ENCODE peak calls at places on chromosomes 4 and X, in four cellular contexts. One of them, this sample, is unnamed.

GRCh38 chrX:147803948-147804347 is 107.8 kb upstream of the FMR1 start:
- DNase-seq in endothelial cell: peak; percentile 3
- DNase-seq in upper lobe of right lung: no peak
- DNase-seq in CD4-positive, alpha-beta T cell: no peak
- DNase-seq in this sample: no peak

GRCh38 chr4:41327770-41328169 is 71.0 kb downstream of the UCHL1 start:
- DNase-seq in endothelial cell: no peak
- DNase-seq in upper lobe of right lung: no peak
- DNase-seq in CD4-positive, alpha-beta T cell: no peak
- DNase-seq in this sample: no peak

GRCh38 chrX:38312436-38312835 is 14.9 kb downstream of the RPGR start:
- DNase-seq in endothelial cell: no peak
- DNase-seq in upper lobe of right lung: no peak
- DNase-seq in CD4-positive, alpha-beta T cell: no peak
- DNase-seq in this sample: no peak

GRCh38 chr4:128512161-128512560 is 224.5 kb upstream of the PGRMC2 start:
- DNase-seq in endothelial cell: no peak
- DNase-seq in upper lobe of right lung: no peak
- DNase-seq in CD4-positive, alpha-beta T cell: no peak
- DNase-seq in this sample: no peak

GRCh38 chr4:140156529-140157171 is 2.7 kb upstream of the MAML3 start:
- DNase-seq in endothelial cell: no peak
- DNase-seq in upper lobe of right lung: no peak
- DNase-seq in CD4-positive, alpha-beta T cell: no peak
- DNase-seq in this sample: no peak

GRCh38 chr4:85732124-85732523 is 257.2 kb downstream of the ARHGAP24 start:
- DNase-seq in endothelial cell: no peak
- DNase-seq in upper lobe of right lung: no peak
- DNase-seq in CD4-positive, alpha-beta T cell: no peak
- DNase-seq in this sample: no peak

GRCh38 chr4:26321326-26322276 is 787 bp downstream of the RBPJ start:
- DNase-seq in endothelial cell: peak; percentile 40
- DNase-seq in upper lobe of right lung: peak; percentile 73
- DNase-seq in CD4-positive, alpha-beta T cell: peak; percentile 24
- DNase-seq in this sample: peak; percentile 49

GRCh38 chr4:3792813-3793212 is 26.6 kb downstream of the ADRA2C start:
- DNase-seq in endothelial cell: peak; percentile 63
- DNase-seq in upper lobe of right lung: no peak
- DNase-seq in CD4-positive, alpha-beta T cell: no peak
- DNase-seq in this sample: no peak

GRCh38 chrX:131841496-131842410 is 181.3 kb upstream of the STK26 start:
- DNase-seq in endothelial cell: no peak
- DNase-seq in upper lobe of right lung: no peak
- DNase-seq in CD4-positive, alpha-beta T cell: peak; percentile 2
- DNase-seq in this sample: peak; percentile 54

GRCh38 chr4:124053872-124054538 is 657.4 kb downstream of the SPRY1 start:
- DNase-seq in endothelial cell: no peak
- DNase-seq in upper lobe of right lung: no peak
- DNase-seq in CD4-positive, alpha-beta T cell: no peak
- DNase-seq in this sample: no peak

GRCh38 chrX:140274761-140275525 is 229.9 kb downstream of the SOX3 start:
- DNase-seq in endothelial cell: no peak
- DNase-seq in upper lobe of right lung: no peak
- DNase-seq in CD4-positive, alpha-beta T cell: no peak
- DNase-seq in this sample: no peak

GRCh38 chr4:185352741-185353140 is 43.0 kb downstream of the LRP2BP start:
- DNase-seq in endothelial cell: no peak
- DNase-seq in upper lobe of right lung: no peak
- DNase-seq in CD4-positive, alpha-beta T cell: no peak
- DNase-seq in this sample: no peak

GRCh38 chrX:72621619-72622485 is 49.2 kb upstream of the HDAC8 start:
- DNase-seq in endothelial cell: no peak
- DNase-seq in upper lobe of right lung: no peak
- DNase-seq in CD4-positive, alpha-beta T cell: no peak
- DNase-seq in this sample: no peak

GRCh38 chr4:93658443-93658842 is 170.1 kb upstream of the ATOH1 start:
- DNase-seq in endothelial cell: no peak
- DNase-seq in upper lobe of right lung: no peak
- DNase-seq in CD4-positive, alpha-beta T cell: no peak
- DNase-seq in this sample: no peak

GRCh38 chr4:154009191-154009590 is 220.3 kb upstream of the SFRP2 start:
- DNase-seq in endothelial cell: no peak
- DNase-seq in upper lobe of right lung: no peak
- DNase-seq in CD4-positive, alpha-beta T cell: no peak
- DNase-seq in this sample: no peak

GRCh38 chrX:49040376-49040955 is 2.7 kb downstream of the TFE3 start:
- DNase-seq in endothelial cell: no peak
- DNase-seq in upper lobe of right lung: no peak
- DNase-seq in CD4-positive, alpha-beta T cell: no peak
- DNase-seq in this sample: no peak

GRCh38 chrX:121236040-121236439 is 188.6 kb downstream of the GLUD2 start:
- DNase-seq in endothelial cell: no peak
- DNase-seq in upper lobe of right lung: no peak
- DNase-seq in CD4-positive, alpha-beta T cell: no peak
- DNase-seq in this sample: no peak

GRCh38 chr4:59314637-59315036 is 1885.5 kb upstream of the ADGRL3 start:
- DNase-seq in endothelial cell: no peak
- DNase-seq in upper lobe of right lung: no peak
- DNase-seq in CD4-positive, alpha-beta T cell: no peak
- DNase-seq in this sample: no peak

GRCh38 chrX:18368402-18368801 is 13.9 kb upstream of the SCML2 start:
- DNase-seq in endothelial cell: no peak
- DNase-seq in upper lobe of right lung: no peak
- DNase-seq in CD4-positive, alpha-beta T cell: no peak
- DNase-seq in this sample: no peak

GRCh38 chr4:146212781-146213180 is 1.6 kb upstream of the REELD1 start:
- DNase-seq in endothelial cell: no peak
- DNase-seq in upper lobe of right lung: no peak
- DNase-seq in CD4-positive, alpha-beta T cell: no peak
- DNase-seq in this sample: no peak

GRCh38 chrX:152810403-152810802 is 20.2 kb downstream of the CETN2 start:
- DNase-seq in endothelial cell: no peak
- DNase-seq in upper lobe of right lung: no peak
- DNase-seq in CD4-positive, alpha-beta T cell: no peak
- DNase-seq in this sample: no peak

GRCh38 chrX:46589977-46590723 is 16.6 kb downstream of the CHST7 start:
- DNase-seq in endothelial cell: no peak
- DNase-seq in upper lobe of right lung: no peak
- DNase-seq in CD4-positive, alpha-beta T cell: no peak
- DNase-seq in this sample: no peak

GRCh38 chrX:1041051-1041450 is 171.4 kb downstream of the CRLF2 start:
- DNase-seq in endothelial cell: no peak
- DNase-seq in upper lobe of right lung: peak; percentile 56
- DNase-seq in CD4-positive, alpha-beta T cell: no peak
- DNase-seq in this sample: no peak

GRCh38 chr4:113781439-113782040 is 20.0 kb upstream of the CAMK2D start:
- DNase-seq in endothelial cell: no peak
- DNase-seq in upper lobe of right lung: no peak
- DNase-seq in CD4-positive, alpha-beta T cell: no peak
- DNase-seq in this sample: no peak

DNA sequence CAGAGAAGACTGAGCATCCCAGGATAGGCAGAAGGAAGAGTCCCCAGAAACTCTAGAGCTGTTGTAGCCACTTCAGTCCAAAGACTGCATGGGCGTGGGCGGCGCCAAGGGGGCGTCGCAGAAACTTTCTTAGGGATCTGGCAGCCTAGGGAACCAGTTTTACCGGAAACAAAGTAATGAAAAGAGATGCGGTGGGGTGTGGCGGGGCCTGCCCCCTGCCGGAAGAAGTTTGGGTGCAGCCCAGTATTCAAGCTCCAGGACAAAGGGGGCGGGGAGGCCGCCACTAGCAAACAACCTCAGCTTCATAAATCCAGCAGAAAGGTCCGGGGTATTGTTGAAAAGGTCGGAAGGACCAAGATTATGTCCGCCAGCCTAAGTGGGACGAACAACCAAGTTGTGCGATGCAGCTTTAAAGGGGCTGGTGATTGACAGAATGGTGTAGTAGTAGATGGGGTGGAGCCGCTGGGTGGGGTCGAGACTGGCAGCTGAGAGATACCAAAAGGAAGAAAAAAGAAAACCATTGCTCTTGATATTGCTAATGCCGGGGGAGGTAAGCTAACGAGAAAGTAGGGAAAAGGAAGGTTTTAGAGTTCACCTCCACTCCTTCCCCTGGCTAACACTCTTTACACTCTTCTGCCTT is 190.5 kb downstream of the RRAGB start:
- DNase-seq in endothelial cell: peak; percentile 33
- DNase-seq in upper lobe of right lung: peak; percentile 80
- DNase-seq in CD4-positive, alpha-beta T cell: peak; percentile 23
- DNase-seq in this sample: peak; percentile 67
- TF ChIP-seq CTCF in endothelial cell: peak; percentile 43
- TF ChIP-seq CTCF in upper lobe of right lung: peak; percentile 54
- TF ChIP-seq CTCF in CD4-positive, alpha-beta T cell: peak; percentile 53
- TF ChIP-seq CTCF in this sample: peak; percentile 50

GRCh38 chr4:163694385-163694784 is 199.9 kb downstream of the TMA16 start:
- DNase-seq in endothelial cell: no peak
- DNase-seq in upper lobe of right lung: no peak
- DNase-seq in CD4-positive, alpha-beta T cell: no peak
- DNase-seq in this sample: no peak
- TF ChIP-seq CTCF in endothelial cell: no peak
- TF ChIP-seq CTCF in upper lobe of right lung: no peak
- TF ChIP-seq CTCF in CD4-positive, alpha-beta T cell: no peak
- TF ChIP-seq CTCF in this sample: no peak

GRCh38 chrX:53445977-53446376 is 11.8 kb upstream of the HSD17B10 start:
- DNase-seq in endothelial cell: peak; percentile 36
- DNase-seq in upper lobe of right lung: peak; percentile 55
- DNase-seq in CD4-positive, alpha-beta T cell: peak; percentile 34
- DNase-seq in this sample: no peak
- TF ChIP-seq CTCF in endothelial cell: peak; percentile 31
- TF ChIP-seq CTCF in upper lobe of right lung: peak; percentile 53
- TF ChIP-seq CTCF in CD4-positive, alpha-beta T cell: peak; percentile 29
- TF ChIP-seq CTCF in this sample: no peak

GRCh38 chr4:110510955-110511544 is 35.1 kb downstream of the ENPEP start:
- DNase-seq in endothelial cell: no peak
- DNase-seq in upper lobe of right lung: no peak
- DNase-seq in CD4-positive, alpha-beta T cell: no peak
- DNase-seq in this sample: no peak

GRCh38 chr4:110512901-110513300 is 36.9 kb downstream of the ENPEP start:
- DNase-seq in endothelial cell: no peak
- DNase-seq in upper lobe of right lung: no peak
- DNase-seq in CD4-positive, alpha-beta T cell: no peak
- DNase-seq in this sample: no peak

GRCh38 chr4:110515676-110516075 is 39.7 kb downstream of the ENPEP start:
- DNase-seq in endothelial cell: no peak
- DNase-seq in upper lobe of right lung: no peak
- DNase-seq in CD4-positive, alpha-beta T cell: no peak
- DNase-seq in this sample: no peak

GRCh38 chr4:110516106-110516922 is 40.4 kb downstream of the ENPEP start:
- DNase-seq in endothelial cell: peak; percentile 79
- DNase-seq in upper lobe of right lung: peak; percentile 73
- DNase-seq in CD4-positive, alpha-beta T cell: peak; percentile 71
- DNase-seq in this sample: peak; percentile 31

GRCh38 chr4:110514889-110515479 is 39.0 kb downstream of the ENPEP start:
- DNase-seq in endothelial cell: no peak
- DNase-seq in upper lobe of right lung: no peak
- DNase-seq in CD4-positive, alpha-beta T cell: no peak
- DNase-seq in this sample: no peak
- TF ChIP-seq CTCF in endothelial cell: peak; percentile 88
- TF ChIP-seq CTCF in upper lobe of right lung: peak; percentile 72
- TF ChIP-seq CTCF in CD4-positive, alpha-beta T cell: peak; percentile 93
- TF ChIP-seq CTCF in this sample: peak; percentile 86

DNA sequence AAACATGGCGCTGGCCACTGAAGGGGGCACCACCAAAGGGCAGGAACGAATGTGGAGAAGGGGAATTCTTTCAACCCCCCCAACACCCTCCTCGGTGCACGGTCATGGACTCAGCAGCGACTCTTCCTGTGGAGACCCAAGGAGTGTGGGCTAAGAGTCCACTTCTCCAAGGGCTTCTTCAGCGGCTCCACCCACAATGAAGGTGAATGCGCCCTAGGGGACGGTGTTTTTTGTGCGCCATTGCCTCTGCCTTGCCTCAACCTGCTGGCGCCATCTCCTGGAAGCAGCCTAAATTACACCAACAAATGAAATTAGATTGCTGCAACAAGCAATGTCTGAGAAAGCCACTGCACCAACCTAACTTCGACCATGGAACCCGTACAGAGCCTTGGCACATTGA is 169.2 kb upstream of the MAGEB18 start:
- DNase-seq in endothelial cell: peak; percentile 52
- DNase-seq in upper lobe of right lung: no peak
- DNase-seq in CD4-positive, alpha-beta T cell: no peak
- DNase-seq in this sample: no peak
- TF ChIP-seq CTCF in endothelial cell: peak; percentile 51
- TF ChIP-seq CTCF in upper lobe of right lung: peak; percentile 11
- TF ChIP-seq CTCF in CD4-positive, alpha-beta T cell: no peak
- TF ChIP-seq CTCF in this sample: peak; percentile 22